ENCODE peak calls at places on chromosomes 11 and 22, in six cellular contexts. U is A549, Q is K562, H is SK-N-SH, F is GM12878, L is H1. T is an unnamed sample.

GRCh38 chr11:95465887-95466286 is 234.9 kb upstream of the SESN3 start:
- DNase-seq in U (no peak), Q (no peak), H (no peak), F (no peak), L (no peak), T (no peak)

GRCh38 chr11:77278595-77279506 is 22.6 kb downstream of the GDPD4 start:
- DNase-seq in U (no peak), Q (no peak), H (no peak), F (no peak), L (no peak), T (no peak)

GRCh38 chr11:118437736-118438125 is 1.4 kb downstream of the KMT2A start:
- DNase-seq in U (no peak), Q (peak), H (peak), F (no peak), L (no peak), T (peak)

GRCh38 chr22:20646377-20646776 is 127.5 kb upstream of the SERPIND1 start:
- DNase-seq in U (no peak), Q (no peak), H (no peak), F (no peak), L (no peak), T (no peak)

GRCh38 chr11:71172680-71173079 is 79.7 kb downstream of the SHANK2 start:
- DNase-seq in U (no peak), Q (no peak), H (no peak), F (no peak), L (no peak), T (no peak)

GRCh38 chr11:88489030-88489429 is 151.5 kb upstream of the CTSC start:
- DNase-seq in U (no peak), Q (no peak), H (no peak), F (no peak), L (no peak), T (no peak)

GRCh38 chr22:45948081-45948648 is 28.8 kb downstream of the WNT7B start:
- DNase-seq in U (no peak), Q (no peak), H (peak), F (no peak), L (no peak), T (no peak)

GRCh38 chr22:41314821-41315220 is 13.5 kb downstream of the ZC3H7B start:
- DNase-seq in U (no peak), Q (no peak), H (no peak), F (no peak), L (no peak), T (no peak)

GRCh38 chr11:69674267-69674885 is 777 bp downstream of the LTO1 start:
- DNase-seq in U (no peak), Q (peak), H (no peak), F (no peak), L (no peak), T (no peak)

GRCh38 chr22:24938741-24939341 is 7.7 kb downstream of the LHFPL7 start:
- DNase-seq in U (peak), Q (peak), H (peak), F (no peak), L (no peak), T (peak)

GRCh38 chr11:34086554-34087278 is 18.7 kb upstream of the NAT10 start:
- DNase-seq in U (no peak), Q (no peak), H (no peak), F (no peak), L (no peak), T (no peak)
- TF ChIP-seq CHD2 in U (no peak), Q (no peak), H (no peak), F (no peak), L (no peak), T (no peak)

GRCh38 chr11:32232516-32232915 is 141.6 kb downstream of the RCN1 start:
- DNase-seq in U (no peak), Q (no peak), H (no peak), F (no peak), L (no peak), T (no peak)

GRCh38 chr11:32233928-32234327 is 143.1 kb downstream of the RCN1 start:
- DNase-seq in U (no peak), Q (no peak), H (no peak), F (no peak), L (no peak), T (no peak)

GRCh38 chr11:32229566-32230240 is 138.8 kb downstream of the RCN1 start:
- DNase-seq in U (no peak), Q (no peak), H (no peak), F (no peak), L (no peak), T (no peak)

GRCh38 chr11:32233276-32233675 is 142.4 kb downstream of the RCN1 start:
- DNase-seq in U (no peak), Q (no peak), H (no peak), F (no peak), L (no peak), T (no peak)

DNA sequence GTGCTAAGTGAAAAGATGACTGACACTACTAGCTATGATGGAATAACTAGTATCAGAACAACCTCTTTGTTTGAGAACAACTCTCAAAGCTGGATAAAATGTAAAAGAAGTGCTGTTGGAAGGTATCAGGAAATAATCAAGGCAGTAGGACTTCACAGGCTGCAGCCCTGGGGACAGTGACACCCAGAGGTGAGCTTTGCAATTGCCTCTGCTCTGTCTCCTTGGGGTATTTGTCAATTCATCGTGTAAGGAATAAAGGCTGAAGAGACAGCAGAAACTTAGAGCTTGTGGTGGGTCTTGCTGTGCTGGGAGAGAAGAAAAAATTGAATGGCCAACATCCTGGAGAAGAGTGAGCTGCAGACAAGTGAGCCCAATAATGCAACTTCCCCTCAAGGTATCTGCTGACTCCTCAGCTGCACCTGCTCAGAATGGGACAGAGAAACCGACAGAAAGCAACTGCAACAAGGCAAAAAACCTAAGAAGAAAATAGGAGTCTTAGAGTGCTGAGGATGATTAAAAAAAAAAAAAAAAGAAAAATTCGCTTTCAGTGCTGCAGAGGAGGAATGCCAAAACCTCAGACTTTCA is 141.1 kb downstream of the RCN1 start:
- DNase-seq in U (peak), Q (peak), H (peak), F (no peak), L (peak), T (peak)
- TF ChIP-seq CHD2 in U (no peak), Q (no peak), H (no peak), F (no peak), L (no peak), T (no peak)

GRCh38 chr11:114080769-114081168 is 21.3 kb downstream of the ZBTB16 start:
- DNase-seq in U (no peak), Q (no peak), H (no peak), F (no peak), L (no peak), T (no peak)

GRCh38 chr11:114081641-114082414 is 22.3 kb downstream of the ZBTB16 start:
- DNase-seq in U (no peak), Q (no peak), H (no peak), F (no peak), L (no peak), T (no peak)

GRCh38 chr11:114079406-114080072 is 20.0 kb downstream of the ZBTB16 start:
- DNase-seq in U (no peak), Q (no peak), H (no peak), F (no peak), L (no peak), T (no peak)

GRCh38 chr11:114078423-114078822 is 18.9 kb downstream of the ZBTB16 start:
- DNase-seq in U (no peak), Q (no peak), H (no peak), F (no peak), L (no peak), T (peak)

GRCh38 chr11:114080219-114080618 is 20.7 kb downstream of the ZBTB16 start:
- DNase-seq in U (no peak), Q (no peak), H (no peak), F (no peak), L (no peak), T (no peak)
- TF ChIP-seq CHD2 in U (no peak), Q (no peak), H (no peak), F (no peak), L (no peak), T (no peak)

GRCh38 chr11:380491-380890 is 11.2 kb downstream of the B4GALNT4 start:
- DNase-seq in U (no peak), Q (no peak), H (no peak), F (no peak), L (no peak), T (no peak)

GRCh38 chr11:380996-381395 is 11.7 kb downstream of the B4GALNT4 start:
- DNase-seq in U (no peak), Q (no peak), H (no peak), F (no peak), L (no peak), T (no peak)

GRCh38 chr11:382081-382643 is 11.8 kb upstream of the PKP3 start:
- DNase-seq in U (no peak), Q (no peak), H (no peak), F (no peak), L (no peak), T (no peak)

GRCh38 chr11:380095-380480 is 10.8 kb downstream of the B4GALNT4 start:
- DNase-seq in U (no peak), Q (no peak), H (no peak), F (no peak), L (no peak), T (no peak)

DNA sequence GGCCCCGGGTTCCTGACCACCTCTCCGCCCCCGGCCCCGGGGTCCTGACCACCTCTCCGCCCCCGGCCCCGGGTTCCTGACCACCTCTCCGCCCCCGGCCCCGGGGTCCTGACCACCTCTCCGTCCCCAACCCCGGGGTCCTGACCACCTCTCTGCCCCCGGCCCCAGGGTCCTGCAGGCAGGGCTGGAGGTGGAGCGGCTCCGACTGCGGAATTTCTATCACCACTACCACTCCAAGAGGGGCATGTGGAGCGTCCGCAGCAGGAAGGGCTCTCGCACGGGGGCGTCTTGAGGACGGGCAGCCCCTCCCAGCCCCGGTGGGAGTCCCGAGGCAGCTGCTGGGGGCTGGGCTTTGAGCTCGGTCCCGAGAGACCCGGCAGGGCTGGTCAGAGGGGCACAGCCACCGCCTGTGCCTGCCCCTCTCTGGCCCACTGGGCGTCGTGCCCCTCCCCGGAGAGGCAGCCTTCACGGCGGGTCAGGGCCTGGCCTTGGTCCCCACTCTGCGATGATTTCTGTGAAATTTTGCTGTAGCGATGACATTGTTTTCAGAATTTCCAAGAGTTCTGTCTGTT is 12.3 kb downstream of the B4GALNT4 start:
- DNase-seq in U (no peak), Q (no peak), H (no peak), F (no peak), L (no peak), T (no peak)
- TF ChIP-seq CHD2 in U (no peak), Q (no peak), H (no peak), F (no peak), L (no peak), T (no peak)

GRCh38 chr11:125923012-125923579 is 18.8 kb downstream of the DDX25 start:
- DNase-seq in U (peak), Q (peak), H (peak), F (peak), L (peak), T (peak)
- TF ChIP-seq CHD2 in U (no peak), Q (no peak), H (peak), F (no peak), L (no peak), T (no peak)

GRCh38 chr11:91100432-91100831 is 877.6 kb upstream of the CHORDC1 start:
- DNase-seq in U (no peak), Q (no peak), H (no peak), F (no peak), L (no peak), T (no peak)

DNA sequence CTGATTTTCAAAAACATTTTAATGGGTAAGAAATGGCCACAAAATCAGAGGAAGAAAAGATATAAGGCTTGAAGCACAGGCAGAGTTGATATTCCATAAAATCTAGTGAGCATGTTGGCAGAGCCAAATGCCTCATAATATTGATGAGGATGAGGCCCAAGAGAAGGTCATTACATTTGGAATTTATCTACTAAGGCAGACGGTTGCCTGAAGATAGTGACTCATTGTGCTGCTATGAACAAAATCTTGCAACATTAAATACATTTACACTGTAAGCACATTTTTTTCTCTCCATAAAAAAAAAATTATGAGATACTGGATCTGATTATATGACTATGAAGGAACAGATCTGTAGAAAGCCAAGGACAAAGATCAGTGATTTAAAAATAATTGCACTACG is 881.4 kb upstream of the CHORDC1 start:
- DNase-seq in U (peak), Q (no peak), H (no peak), F (no peak), L (no peak), T (no peak)
- TF ChIP-seq CHD2 in U (no peak), Q (no peak), H (no peak), F (no peak), L (no peak), T (no peak)

GRCh38 chr11:13271060-13271693 is 6.4 kb upstream of the BMAL1 start:
- DNase-seq in U (no peak), Q (no peak), H (no peak), F (no peak), L (no peak), T (no peak)
- TF ChIP-seq CHD2 in U (no peak), Q (no peak), H (no peak), F (no peak), L (no peak), T (no peak)

GRCh38 chr11:120442031-120442430 is 69.5 kb upstream of the GRIK4 start:
- DNase-seq in U (no peak), Q (no peak), H (no peak), F (no peak), L (no peak), T (no peak)
- TF ChIP-seq CHD2 in U (no peak), Q (no peak), H (no peak), F (no peak), L (no peak), T (no peak)

DNA sequence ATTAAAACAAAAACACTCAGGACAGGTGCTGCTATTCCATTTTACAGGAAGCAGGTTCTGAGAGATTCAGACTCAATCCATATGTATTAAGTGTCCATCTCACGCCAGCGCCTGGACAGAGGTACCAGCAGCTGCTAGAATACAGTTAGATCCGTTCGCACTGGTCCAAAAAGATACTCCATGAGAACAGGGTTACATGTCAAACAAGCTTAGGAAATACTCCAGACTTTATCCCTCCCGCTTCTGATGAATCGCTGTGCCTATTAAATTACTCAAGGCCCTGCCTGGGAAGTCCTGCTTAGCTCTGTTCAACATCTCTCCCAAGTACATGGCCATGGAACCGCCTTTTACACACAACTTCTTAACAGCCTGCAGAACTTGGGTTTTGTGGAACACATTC is 50.2 kb upstream of the SLC35C1 start:
- DNase-seq in U (no peak), Q (no peak), H (no peak), F (no peak), L (no peak), T (no peak)
- TF ChIP-seq CHD2 in U (no peak), Q (no peak), H (no peak), F (no peak), L (no peak), T (no peak)

DNA sequence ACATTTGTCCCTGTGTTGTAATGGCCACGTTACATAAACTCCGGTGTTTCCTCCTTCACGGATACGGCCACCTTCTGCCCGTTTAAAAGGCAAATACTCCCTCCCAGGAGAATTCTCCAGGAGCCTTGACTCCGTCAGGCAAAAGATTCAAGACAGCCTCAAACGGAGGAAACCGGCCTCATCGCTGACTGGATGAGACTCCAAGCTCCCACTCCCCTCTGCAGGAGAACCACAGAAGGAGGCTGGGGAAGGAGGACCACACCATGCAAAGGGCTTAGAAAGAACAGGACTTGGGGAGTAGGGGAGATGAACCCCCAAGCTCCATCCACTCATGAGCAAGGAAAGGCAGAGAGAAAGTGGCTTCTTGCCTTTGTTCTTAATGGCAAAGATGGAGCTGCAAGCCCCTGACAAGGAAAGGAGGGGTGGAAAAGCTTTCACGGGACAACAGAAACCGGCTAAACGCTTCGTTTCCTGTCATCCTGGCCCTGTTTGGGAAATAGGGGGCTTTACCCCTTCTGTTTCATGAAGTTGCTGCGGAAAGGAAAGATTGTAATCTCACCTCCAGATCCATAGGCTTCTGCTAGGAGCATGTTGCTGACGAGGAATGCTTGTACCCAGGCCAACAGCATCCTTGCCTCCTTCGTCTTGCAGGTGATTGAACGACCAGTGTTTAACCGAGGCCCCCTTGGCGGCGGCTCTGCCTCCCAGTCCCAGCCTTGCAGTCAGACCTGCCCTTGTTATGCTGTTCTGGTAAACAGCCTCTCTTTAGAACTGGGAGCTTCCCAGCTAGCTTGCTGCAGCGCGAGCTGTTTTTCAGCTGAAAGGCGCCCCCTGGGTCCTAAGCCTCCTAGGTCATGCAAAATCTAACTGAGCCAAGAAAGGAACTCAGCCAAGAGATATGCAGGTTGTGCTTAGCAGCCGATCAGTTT is at the start of gene PIK3IP1:
- DNase-seq in U (peak), Q (peak), H (peak), F (peak), L (peak), T (peak)
- TF ChIP-seq CHD2 in U (no peak), Q (no peak), H (peak), F (no peak), L (no peak), T (no peak)